ENCODE peak calls at places on chromosomes 5 and 9, in eight cellular contexts. L is uterus; T is nucleus accumbens; H is MM.1S; X is 8988T; R is stimulated activated CD4-positive, alpha-beta T cell treated with anti-CD3 and anti-CD28 coated beads, Interleukin-15, amount 100 ng/mL, for 48 hours; G is Calu3; M is Panc1. A is an unnamed sample.
A peak's percentile ranks its signal among the peaks of the same experiment; 100 is the strongest.

GRCh38 chr9:95970356-95970755 is 94.9 kb downstream of the ERCC6L2 start:
- DNase-seq in R (no peak), X (no peak), G (no peak), M (no peak), T (no peak), L (no peak), H (no peak), A (no peak)

GRCh38 chr9:13139641-13140171 is 139.8 kb downstream of the MPDZ start:
- DNase-seq in T (no peak), M (peak; percentile 10), X (no peak), R (no peak), H (no peak), L (no peak), G (peak; percentile 7), A (peak; percentile 85)

GRCh38 chr5:134171972-134172371 is 4.8 kb downstream of the SKP1 start:
- DNase-seq in H (no peak), G (no peak), L (no peak), T (no peak), M (no peak), X (no peak), R (no peak), A (no peak)

GRCh38 chr5:135823799-135824366 is 10.6 kb upstream of the SLC25A48 start:
- DNase-seq in X (no peak), G (no peak), R (no peak), H (no peak), M (no peak), L (no peak), T (no peak), A (no peak)

GRCh38 chr5:142915840-142916424 is 145.8 kb downstream of the ARHGAP26 start:
- DNase-seq in M (peak; percentile 10), T (no peak), G (peak; percentile 66), R (no peak), H (peak; percentile 58), L (no peak), X (no peak), A (peak; percentile 26)

GRCh38 chr5:80761176-80761575 is 106.4 kb upstream of the DHFR start:
- DNase-seq in G (no peak), R (no peak), M (no peak), T (no peak), L (no peak), X (no peak), H (no peak), A (no peak)

GRCh38 chr9:126722922-126723806 is 81.7 kb upstream of the ZBTB43 start:
- DNase-seq in R (peak; percentile 59), M (no peak), L (peak; percentile 44), T (no peak), G (no peak), X (no peak), H (peak; percentile 41), A (no peak)

GRCh38 chr9:112188884-112189283 is 13.8 kb upstream of the SUSD1 start:
- DNase-seq in G (no peak), R (no peak), M (no peak), L (no peak), T (no peak), X (no peak), H (no peak), A (no peak)

GRCh38 chr9:98172604-98173003 is 19.8 kb downstream of the CORO2A start:
- DNase-seq in X (no peak), L (no peak), M (no peak), G (no peak), R (no peak), T (no peak), H (no peak), A (no peak)